ENCODE peak calls at places on chromosomes 6 and 20, in ten cellular contexts. W, B, Z, H, U, M, T, C, R and P are unnamed samples.

GRCh38 chr20:36202891-36203338 is 33.4 kb upstream of the AAR2 start:
- DNase-seq in W (peak; percentile 71), B (peak; percentile 60), Z (peak; percentile 67), H (peak; percentile 79), U (peak; percentile 10), M (peak; percentile 80), T (peak; percentile 72), C (peak; percentile 82), R (peak; percentile 89), P (peak; percentile 74)

GRCh38 chr6:118893095-118893881 is 664 bp upstream of the ASF1A start:
- DNase-seq in W (peak; percentile 70), B (peak; percentile 35), Z (peak; percentile 57), H (no peak), U (no peak), M (no peak), T (peak; percentile 32), C (no peak), R (no peak), P (peak; percentile 23)

GRCh38 chr20:34559311-34560140 is 1.0 kb downstream of the MAP1LC3A start:
- DNase-seq in W (no peak), B (no peak), Z (no peak), H (no peak), U (no peak), M (peak; percentile 77), T (no peak), C (no peak), R (no peak), P (no peak)

GRCh38 chr6:152952866-152953509 is 29.9 kb downstream of the FBXO5 start:
- DNase-seq in W (peak; percentile 26), B (no peak), Z (peak; percentile 65), H (no peak), U (peak; percentile 32), M (no peak), T (no peak), C (no peak), R (no peak), P (no peak)

GRCh38 chr6:170437719-170438401 is 115.2 kb downstream of the PSMB1 start:
- DNase-seq in W (no peak), B (no peak), Z (no peak), H (no peak), U (no peak), M (peak; percentile 37), T (no peak), C (no peak), R (no peak), P (no peak)

GRCh38 chr6:31112478-31112877 is at the start of gene C6orf15:
- DNase-seq in W (peak; percentile 2), B (no peak), Z (peak; percentile 39), H (no peak), U (no peak), M (no peak), T (no peak), C (no peak), R (no peak), P (no peak)

GRCh38 chr6:32081168-32081624 is 27.9 kb downstream of the TNXB start:
- DNase-seq in W (no peak), B (peak; percentile 10), Z (peak; percentile 74), H (no peak), U (no peak), M (peak; percentile 93), T (peak; percentile 80), C (no peak), R (peak; percentile 92), P (peak; percentile 64)

GRCh38 chr6:29702519-29703103 is 20.6 kb upstream of the HLA-F start:
- DNase-seq in W (peak; percentile 66), B (no peak), Z (peak; percentile 43), H (peak; percentile 74), U (peak; percentile 36), M (no peak), T (peak; percentile 78), C (peak; percentile 77), R (peak; percentile 88), P (peak; percentile 46)

GRCh38 chr6:167855825-167856425 is 29.2 kb downstream of the AFDN start:
- DNase-seq in W (peak; percentile 59), B (no peak), Z (peak; percentile 88), H (no peak), U (peak; percentile 19), M (peak; percentile 73), T (no peak), C (no peak), R (no peak), P (no peak)

GRCh38 chr6:63380265-63380664 is 60.5 kb upstream of the LGSN start:
- DNase-seq in W (no peak), B (no peak), Z (no peak), H (no peak), U (no peak), M (no peak), T (no peak), C (no peak), R (no peak), P (no peak)

GRCh38 chr6:3750324-3751018 is 1.0 kb downstream of the PXDC1 start:
- DNase-seq in W (peak; percentile 89), B (peak; percentile 76), Z (peak; percentile 57), H (peak; percentile 91), U (no peak), M (peak; percentile 95), T (peak; percentile 92), C (peak; percentile 94), R (peak; percentile 94), P (peak; percentile 86)

GRCh38 chr20:24158271-24158670 is 169.7 kb upstream of the GGTLC1 start:
- DNase-seq in W (no peak), B (no peak), Z (no peak), H (no peak), U (no peak), M (no peak), T (peak; percentile 43), C (no peak), R (no peak), P (no peak)

GRCh38 chr6:156013155-156013554 is 557.5 kb upstream of the NOX3 start:
- DNase-seq in W (no peak), B (no peak), Z (no peak), H (no peak), U (no peak), M (no peak), T (no peak), C (no peak), R (no peak), P (no peak)

GRCh38 chr6:127146935-127147334 is 28.5 kb downstream of the RSPO3 start:
- DNase-seq in W (peak; percentile 21), B (no peak), Z (peak; percentile 27), H (no peak), U (no peak), M (no peak), T (no peak), C (no peak), R (no peak), P (peak; percentile 19)

GRCh38 chr20:17394411-17394810 is 136.8 kb downstream of the BFSP1 start:
- DNase-seq in W (no peak), B (no peak), Z (peak; percentile 40), H (no peak), U (peak; percentile 2), M (no peak), T (no peak), C (no peak), R (no peak), P (no peak)

GRCh38 chr20:44218441-44218840 is 7.9 kb upstream of the OSER1 start:
- DNase-seq in W (no peak), B (no peak), Z (no peak), H (no peak), U (no peak), M (no peak), T (no peak), C (no peak), R (no peak), P (no peak)

GRCh38 chr6:143941852-143942627 is 66.0 kb downstream of the PLAGL1 start:
- DNase-seq in W (peak; percentile 68), B (peak; percentile 14), Z (peak; percentile 64), H (peak; percentile 78), U (peak; percentile 51), M (no peak), T (peak; percentile 42), C (peak; percentile 84), R (peak; percentile 83), P (no peak)

GRCh38 chr20:50036703-50037102 is 53.9 kb downstream of the SNAI1 start:
- DNase-seq in W (no peak), B (no peak), Z (no peak), H (no peak), U (no peak), M (no peak), T (no peak), C (no peak), R (no peak), P (no peak)
- H3K4me1 ChIP-seq in W (peaks cover 18% of the 10 kb centered on the region), B (no peaks in the 10 kb centered on the region), Z (peaks cover 24% of the 10 kb centered on the region), H (peaks cover 12% of the 10 kb centered on the region), U (peaks cover 5% of the 10 kb centered on the region), M (peaks cover 33% of the 10 kb centered on the region), T (no peaks in the 10 kb centered on the region), C (peaks cover 14% of the 10 kb centered on the region), R (no peaks in the 10 kb centered on the region), P (peaks cover 12% of the 10 kb centered on the region)

GRCh38 chr6:1310628-1311399 is 1.1 kb upstream of the FOXQ1 start:
- DNase-seq in W (peak; percentile 73), B (peak; percentile 57), Z (peak; percentile 67), H (peak; percentile 80), U (peak; percentile 16), M (no peak), T (no peak), C (peak; percentile 90), R (no peak), P (no peak)
- H3K4me3 ChIP-seq in W (peak overlapping the region; percentile 25), B (peak overlapping the region; percentile 48), Z (peak overlapping the region; percentile 79), H (peak overlapping the region; percentile 54), U (peak overlapping the region; percentile 27), M (peak overlapping the region; percentile 49), T (no peak overlapping the region), C (peak overlapping the region; percentile 58), R (no peak overlapping the region), P (peak overlapping the region; percentile 49)

GRCh38 chr20:38602185-38602581 is 574 bp downstream of the ARHGAP40 start:
- DNase-seq in W (no peak), B (no peak), Z (no peak), H (no peak), U (no peak), M (no peak), T (no peak), C (no peak), R (no peak), P (no peak)
- H3K4me1 ChIP-seq in W (peaks cover 5% of the 10 kb centered on the region), B (no peaks in the 10 kb centered on the region), Z (peaks cover 29% of the 10 kb centered on the region), H (peaks cover 5% of the 10 kb centered on the region), U (peaks cover 16% of the 10 kb centered on the region), M (peaks cover 3% of the 10 kb centered on the region), T (peaks cover 6% of the 10 kb centered on the region), C (no peaks in the 10 kb centered on the region), R (no peaks in the 10 kb centered on the region), P (peaks cover 12% of the 10 kb centered on the region)

DNA sequence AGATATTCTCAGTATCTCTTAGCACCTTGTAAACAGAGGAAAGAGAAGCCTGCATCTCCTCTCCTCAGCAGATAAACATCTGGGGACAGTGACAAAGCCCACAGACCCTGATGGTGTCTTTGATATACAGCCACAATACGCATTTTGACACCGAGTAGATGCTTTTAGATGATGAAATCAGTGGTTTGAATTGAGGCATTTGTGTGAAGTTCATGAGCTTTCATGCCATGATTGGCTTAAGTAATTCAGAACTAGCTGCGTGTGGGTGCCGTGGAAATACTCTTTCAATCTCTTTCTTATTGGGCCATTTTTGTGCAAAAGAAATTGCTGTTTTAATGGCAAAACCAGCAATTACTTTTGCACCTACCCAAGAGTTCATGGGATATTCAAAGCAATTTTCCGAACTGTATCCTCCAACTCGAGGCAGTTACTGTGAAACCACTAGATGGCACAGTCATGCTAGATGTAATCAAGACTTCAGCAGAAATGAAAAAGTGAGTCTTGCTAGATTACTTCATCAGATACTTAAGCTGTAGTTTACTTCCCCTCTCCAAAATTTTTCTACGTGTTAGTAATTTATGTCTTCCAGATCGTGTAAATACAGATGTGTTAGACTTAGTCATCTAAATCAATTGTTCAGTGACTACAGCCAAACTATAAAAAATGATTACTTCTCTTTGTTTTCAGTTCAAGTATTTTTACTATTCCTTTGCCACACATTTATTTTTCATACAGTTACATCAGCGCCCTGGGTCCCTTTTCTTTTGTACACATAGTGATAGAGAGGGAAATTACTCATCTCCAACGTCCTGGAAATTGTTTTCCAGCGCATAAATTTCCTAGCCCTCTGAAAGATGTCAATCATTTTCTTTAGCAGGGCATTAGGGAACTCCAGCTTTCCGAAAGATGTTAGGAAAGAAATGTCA is 49.4 kb downstream of the IYD start:
- DNase-seq in W (peak; percentile 84), B (no peak), Z (peak; percentile 86), H (no peak), U (peak; percentile 88), M (no peak), T (no peak), C (no peak), R (no peak), P (peak; percentile 63)
- H3K4me3 ChIP-seq in W (no peak overlapping the region), B (peak overlapping the region; percentile 35), Z (peak overlapping the region; percentile 59), H (peak overlapping the region; percentile 49), U (peak overlapping the region; percentile 13), M (peak overlapping the region; percentile 41), T (peak overlapping the region; percentile 27), C (peak overlapping the region; percentile 46), R (peak overlapping the region; percentile 51), P (peak overlapping the region; percentile 39)